ENCODE peak calls at places on chromosomes 7 and 10, in six cellular contexts. One of them, this sample, is unnamed.

GRCh38 chr10:49298990-49299815 is at the start of gene C10orf71:
- DNase-seq in HepG2: no peak
- DNase-seq in SK-N-SH: peak; percentile 36
- DNase-seq in IMR-90: peak; percentile 4
- DNase-seq in A549: no peak
- DNase-seq in HCT116: no peak
- DNase-seq in this sample: no peak

GRCh38 chr10:15313844-15314243 is 57.2 kb downstream of the FAM171A1 start:
- DNase-seq in A549: no peak
- DNase-seq in HepG2: no peak
- DNase-seq in SK-N-SH: peak; percentile 78
- DNase-seq in HCT116: no peak
- DNase-seq in IMR-90: no peak
- DNase-seq in this sample: no peak

GRCh38 chr10:87660484-87661133 is 931 bp downstream of the PAPSS2 start:
- DNase-seq in SK-N-SH: no peak
- DNase-seq in HCT116: no peak
- DNase-seq in IMR-90: peak; percentile 79
- DNase-seq in HepG2: no peak
- DNase-seq in A549: no peak
- DNase-seq in this sample: no peak

GRCh38 chr7:34823650-34824258 is 165.7 kb downstream of the NPSR1 start:
- DNase-seq in A549: peak; percentile 56
- DNase-seq in SK-N-SH: peak; percentile 66
- DNase-seq in HepG2: peak; percentile 22
- DNase-seq in HCT116: peak; percentile 41
- DNase-seq in IMR-90: peak; percentile 46
- DNase-seq in this sample: peak; percentile 77

GRCh38 chr10:27100800-27101347 is 580 bp upstream of the ANKRD26 start:
- DNase-seq in IMR-90: no peak
- DNase-seq in HepG2: no peak
- DNase-seq in A549: no peak
- DNase-seq in SK-N-SH: no peak
- DNase-seq in HCT116: no peak
- DNase-seq in this sample: no peak

GRCh38 chr10:113056468-113057021 is 106.5 kb downstream of the TCF7L2 start:
- DNase-seq in A549: no peak
- DNase-seq in IMR-90: peak; percentile 82
- DNase-seq in SK-N-SH: no peak
- DNase-seq in HepG2: no peak
- DNase-seq in HCT116: no peak
- DNase-seq in this sample: no peak

GRCh38 chr7:107180378-107180777 is 11.6 kb downstream of the HBP1 start:
- DNase-seq in HepG2: peak; percentile 22
- DNase-seq in IMR-90: peak; percentile 88
- DNase-seq in SK-N-SH: no peak
- DNase-seq in A549: peak; percentile 16
- DNase-seq in HCT116: peak; percentile 64
- DNase-seq in this sample: no peak

GRCh38 chr10:59276928-59277327 is 85.4 kb downstream of the FAM13C start:
- DNase-seq in A549: no peak
- DNase-seq in SK-N-SH: no peak
- DNase-seq in HCT116: no peak
- DNase-seq in HepG2: no peak
- DNase-seq in IMR-90: no peak
- DNase-seq in this sample: no peak

GRCh38 chr7:7913506-7913905 is 55.1 kb upstream of the GLCCI1 start:
- DNase-seq in A549: no peak
- DNase-seq in SK-N-SH: no peak
- DNase-seq in HCT116: no peak
- DNase-seq in IMR-90: peak; percentile 10
- DNase-seq in HepG2: peak; percentile 20
- DNase-seq in this sample: no peak

GRCh38 chr7:112257073-112257472 is 50.6 kb downstream of the ZNF277 start:
- DNase-seq in A549: no peak
- DNase-seq in IMR-90: no peak
- DNase-seq in HepG2: peak; percentile 5
- DNase-seq in HCT116: no peak
- DNase-seq in SK-N-SH: no peak
- DNase-seq in this sample: no peak

GRCh38 chr7:133702078-133702477 is 425.1 kb upstream of the LRGUK start:
- DNase-seq in IMR-90: no peak
- DNase-seq in HepG2: no peak
- DNase-seq in A549: no peak
- DNase-seq in HCT116: no peak
- DNase-seq in SK-N-SH: no peak
- DNase-seq in this sample: no peak

GRCh38 chr10:86969421-86970041 is 1.2 kb downstream of the ADIRF start:
- DNase-seq in A549: no peak
- DNase-seq in IMR-90: peak; percentile 57
- DNase-seq in SK-N-SH: no peak
- DNase-seq in HepG2: no peak
- DNase-seq in HCT116: no peak
- DNase-seq in this sample: no peak

GRCh38 chr7:113314594-113314993 is 196.2 kb upstream of the SMIM30 start:
- DNase-seq in SK-N-SH: no peak
- DNase-seq in HCT116: no peak
- DNase-seq in HepG2: no peak
- DNase-seq in A549: no peak
- DNase-seq in IMR-90: no peak
- DNase-seq in this sample: no peak

GRCh38 chr7:98808751-98809460 is 60.9 kb downstream of the TMEM130 start:
- DNase-seq in SK-N-SH: no peak
- DNase-seq in HepG2: no peak
- DNase-seq in HCT116: no peak
- DNase-seq in A549: no peak
- DNase-seq in IMR-90: no peak
- DNase-seq in this sample: no peak

GRCh38 chr10:86918022-86918471 is 39.4 kb downstream of the MMRN2 start:
- DNase-seq in HepG2: no peak
- DNase-seq in HCT116: no peak
- DNase-seq in A549: no peak
- DNase-seq in SK-N-SH: no peak
- DNase-seq in IMR-90: peak; percentile 77
- DNase-seq in this sample: no peak

GRCh38 chr10:50561266-50561665 is 62.5 kb downstream of the SGMS1 start:
- DNase-seq in HepG2: no peak
- DNase-seq in SK-N-SH: no peak
- DNase-seq in A549: no peak
- DNase-seq in IMR-90: peak; percentile 97
- DNase-seq in HCT116: no peak
- DNase-seq in this sample: no peak

GRCh38 chr7:31145339-31145738 is 93.2 kb downstream of the ADCYAP1R1 start:
- DNase-seq in HepG2: no peak
- DNase-seq in A549: no peak
- DNase-seq in IMR-90: no peak
- DNase-seq in SK-N-SH: no peak
- DNase-seq in HCT116: no peak
- DNase-seq in this sample: no peak

GRCh38 chr10:86294346-86295265 is 72.0 kb downstream of the GRID1 start:
- DNase-seq in A549: no peak
- DNase-seq in IMR-90: no peak
- DNase-seq in SK-N-SH: peak; percentile 4
- DNase-seq in HepG2: no peak
- DNase-seq in HCT116: no peak
- DNase-seq in this sample: no peak

GRCh38 chr10:113716109-113717010 is 35.1 kb upstream of the PLEKHS1 start:
- DNase-seq in SK-N-SH: no peak
- DNase-seq in A549: no peak
- DNase-seq in IMR-90: no peak
- DNase-seq in HepG2: no peak
- DNase-seq in HCT116: no peak
- DNase-seq in this sample: no peak

GRCh38 chr10:88880287-88881094 is 446 bp downstream of the STAMBPL1 start:
- DNase-seq in A549: peak; percentile 69
- DNase-seq in SK-N-SH: peak; percentile 87
- DNase-seq in HepG2: peak; percentile 36
- DNase-seq in HCT116: peak; percentile 51
- DNase-seq in IMR-90: peak; percentile 80
- DNase-seq in this sample: peak; percentile 82

GRCh38 chr7:81768951-81769778 is 682 bp downstream of the HGF start:
- DNase-seq in HepG2: no peak
- DNase-seq in HCT116: no peak
- DNase-seq in A549: no peak
- DNase-seq in IMR-90: peak; percentile 11
- DNase-seq in SK-N-SH: no peak
- DNase-seq in this sample: no peak

GRCh38 chr10:3784510-3785250 is at the start of gene KLF6:
- DNase-seq in SK-N-SH: peak; percentile 67
- DNase-seq in IMR-90: peak; percentile 28
- DNase-seq in HCT116: no peak
- DNase-seq in HepG2: no peak
- DNase-seq in A549: no peak
- DNase-seq in this sample: peak; percentile 70

GRCh38 chr10:106930751-106931150 is 233.8 kb downstream of the SORCS1 start:
- DNase-seq in HCT116: no peak
- DNase-seq in HepG2: no peak
- DNase-seq in A549: no peak
- DNase-seq in SK-N-SH: no peak
- DNase-seq in IMR-90: no peak
- DNase-seq in this sample: no peak

GRCh38 chr10:73910764-73911552 is at the start of gene PLAU:
- DNase-seq in HepG2: no peak
- DNase-seq in SK-N-SH: peak; percentile 86
- DNase-seq in HCT116: no peak
- DNase-seq in A549: no peak
- DNase-seq in IMR-90: peak; percentile 57
- DNase-seq in this sample: peak; percentile 82

GRCh38 chr7:120639884-120640283 is 218.1 kb downstream of the TSPAN12 start:
- DNase-seq in HCT116: no peak
- DNase-seq in IMR-90: no peak
- DNase-seq in SK-N-SH: no peak
- DNase-seq in A549: no peak
- DNase-seq in HepG2: no peak
- DNase-seq in this sample: no peak

GRCh38 chr7:158009886-158010285 is 577.7 kb downstream of the PTPRN2 start:
- DNase-seq in A549: no peak
- DNase-seq in SK-N-SH: no peak
- DNase-seq in HepG2: no peak
- DNase-seq in HCT116: no peak
- DNase-seq in IMR-90: no peak
- DNase-seq in this sample: no peak

GRCh38 chr10:103897241-103897774 is 20.7 kb downstream of the STN1 start:
- DNase-seq in SK-N-SH: no peak
- DNase-seq in HepG2: no peak
- DNase-seq in A549: no peak
- DNase-seq in HCT116: no peak
- DNase-seq in IMR-90: no peak
- DNase-seq in this sample: no peak

GRCh38 chr10:50332108-50332846 is 81.0 kb upstream of the ASAH2 start:
- DNase-seq in HepG2: no peak
- DNase-seq in SK-N-SH: no peak
- DNase-seq in IMR-90: no peak
- DNase-seq in A549: no peak
- DNase-seq in HCT116: no peak
- DNase-seq in this sample: no peak

GRCh38 chr10:71748671-71749191 is 24.6 kb downstream of the VSIR start:
- DNase-seq in SK-N-SH: peak; percentile 55
- DNase-seq in IMR-90: no peak
- DNase-seq in HCT116: no peak
- DNase-seq in A549: no peak
- DNase-seq in HepG2: no peak
- DNase-seq in this sample: no peak
- TF ChIP-seq RAD21 in SK-N-SH: no peak
- TF ChIP-seq RAD21 in IMR-90: no peak
- TF ChIP-seq RAD21 in HCT116: no peak
- TF ChIP-seq RAD21 in A549: no peak
- TF ChIP-seq RAD21 in HepG2: no peak
- TF ChIP-seq RAD21 in this sample: no peak

GRCh38 chr10:119483839-119484238 is 58.7 kb downstream of the RGS10 start:
- DNase-seq in HCT116: no peak
- DNase-seq in HepG2: no peak
- DNase-seq in A549: no peak
- DNase-seq in IMR-90: no peak
- DNase-seq in SK-N-SH: no peak
- DNase-seq in this sample: no peak
- TF ChIP-seq RAD21 in HCT116: no peak
- TF ChIP-seq RAD21 in HepG2: no peak
- TF ChIP-seq RAD21 in A549: no peak
- TF ChIP-seq RAD21 in IMR-90: no peak
- TF ChIP-seq RAD21 in SK-N-SH: no peak
- TF ChIP-seq RAD21 in this sample: no peak

DNA sequence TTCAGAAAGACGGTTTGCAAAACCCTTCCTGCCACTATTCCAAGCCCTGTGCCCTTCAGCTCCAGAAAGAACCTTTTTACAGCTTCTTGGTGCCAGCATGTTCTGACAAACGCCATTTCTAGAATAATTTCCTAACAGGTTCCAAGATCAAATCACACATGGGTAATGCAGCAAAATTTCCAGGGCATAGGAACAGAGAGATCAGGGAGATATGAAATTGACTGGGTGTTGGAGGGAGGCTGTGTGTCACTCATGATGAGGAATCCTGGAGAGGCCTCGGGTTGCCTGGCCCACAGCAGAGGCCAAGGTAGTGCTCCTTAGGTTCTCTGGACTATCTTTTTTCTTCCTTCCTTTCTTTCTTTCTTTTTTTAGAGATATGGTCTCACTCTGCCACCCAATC is 29.5 kb downstream of the RAB19 start:
- DNase-seq in SK-N-SH: no peak
- DNase-seq in IMR-90: no peak
- DNase-seq in HCT116: no peak
- DNase-seq in HepG2: no peak
- DNase-seq in A549: no peak
- DNase-seq in this sample: no peak
- TF ChIP-seq RAD21 in SK-N-SH: no peak
- TF ChIP-seq RAD21 in IMR-90: no peak
- TF ChIP-seq RAD21 in HCT116: no peak
- TF ChIP-seq RAD21 in HepG2: no peak
- TF ChIP-seq RAD21 in A549: no peak
- TF ChIP-seq RAD21 in this sample: no peak

DNA sequence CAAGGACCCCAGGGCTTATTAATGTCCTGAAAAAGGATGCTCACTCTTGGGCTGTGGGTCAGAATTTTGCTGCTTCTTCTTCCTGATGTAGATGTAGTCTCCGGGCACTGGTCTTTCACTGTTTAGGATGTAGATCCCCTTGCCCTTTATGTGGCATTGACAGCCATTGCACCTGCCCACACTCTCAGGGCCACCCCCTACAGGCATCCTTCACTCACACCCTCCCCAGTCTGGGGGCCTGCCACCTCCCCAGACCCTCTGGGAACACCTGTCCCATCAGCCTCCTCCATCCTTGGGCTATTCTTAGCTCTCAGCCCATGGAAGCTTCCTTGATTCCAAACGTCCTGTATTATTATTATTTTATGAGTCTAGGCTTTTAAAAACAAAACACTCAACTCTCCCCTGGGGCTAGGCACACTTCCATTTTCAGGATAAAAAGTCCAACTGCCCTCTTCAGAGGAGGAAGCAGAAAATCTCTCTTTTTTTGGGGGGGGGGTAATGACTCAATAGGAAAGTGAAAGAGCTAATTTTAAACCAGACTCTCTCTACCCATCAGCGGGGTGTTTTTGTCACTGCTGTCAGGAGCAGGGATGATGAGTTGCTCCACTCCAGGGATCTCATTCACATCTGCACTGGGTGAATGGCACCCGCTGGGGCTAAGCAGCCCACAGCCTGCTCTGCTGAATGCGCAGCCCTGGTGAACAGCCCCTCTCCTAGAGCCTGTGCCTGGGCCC is 11.5 kb upstream of the KLRG2 start:
- DNase-seq in A549: no peak
- DNase-seq in IMR-90: no peak
- DNase-seq in HepG2: no peak
- DNase-seq in HCT116: no peak
- DNase-seq in SK-N-SH: no peak
- DNase-seq in this sample: no peak
- TF ChIP-seq RAD21 in A549: no peak
- TF ChIP-seq RAD21 in IMR-90: no peak
- TF ChIP-seq RAD21 in HepG2: no peak
- TF ChIP-seq RAD21 in HCT116: no peak
- TF ChIP-seq RAD21 in SK-N-SH: no peak
- TF ChIP-seq RAD21 in this sample: no peak